ENCODE peak calls at places on chromosome 12, in six cellular contexts. One of them, this sample, is unnamed.

GRCh38 chr12:93461503-93461902 is 5.8 kb upstream of the MRPL42 start:
- DNase-seq in DND-41: no peak
- DNase-seq in adipocyte: no peak
- DNase-seq in mesendoderm: no peak
- DNase-seq in K562: no peak
- DNase-seq in H9: no peak
- DNase-seq in this sample: no peak

GRCh38 chr12:55725556-55725955 is 3.3 kb downstream of the CD63 start:
- DNase-seq in DND-41: no peak
- DNase-seq in adipocyte: no peak
- DNase-seq in mesendoderm: no peak
- DNase-seq in K562: no peak
- DNase-seq in H9: no peak
- DNase-seq in this sample: no peak

GRCh38 chr12:34288963-34289345 is 266.7 kb downstream of the ALG10 start:
- DNase-seq in DND-41: no peak
- DNase-seq in adipocyte: no peak
- DNase-seq in mesendoderm: no peak
- DNase-seq in K562: no peak
- DNase-seq in H9: peak; percentile 7
- DNase-seq in this sample: no peak

GRCh38 chr12:94020335-94020734 is 128.0 kb upstream of the PLXNC1 start:
- DNase-seq in DND-41: no peak
- DNase-seq in adipocyte: peak; percentile 35
- DNase-seq in mesendoderm: no peak
- DNase-seq in K562: no peak
- DNase-seq in H9: no peak
- DNase-seq in this sample: no peak

GRCh38 chr12:106669216-106669615 is 86.4 kb downstream of the RFX4 start:
- DNase-seq in DND-41: no peak
- DNase-seq in adipocyte: no peak
- DNase-seq in mesendoderm: no peak
- DNase-seq in K562: no peak
- DNase-seq in H9: no peak
- DNase-seq in this sample: no peak

GRCh38 chr12:104306943-104307654 is 3.6 kb downstream of the EID3 start:
- DNase-seq in DND-41: no peak
- DNase-seq in adipocyte: no peak
- DNase-seq in mesendoderm: no peak
- DNase-seq in K562: no peak
- DNase-seq in H9: no peak
- DNase-seq in this sample: no peak

GRCh38 chr12:124294686-124295315 is at the start of gene RFLNA:
- DNase-seq in DND-41: no peak
- DNase-seq in adipocyte: peak; percentile 51
- DNase-seq in mesendoderm: peak; percentile 39
- DNase-seq in K562: no peak
- DNase-seq in H9: peak; percentile 67
- DNase-seq in this sample: no peak

GRCh38 chr12:64173456-64173855 is 48.6 kb downstream of the KICS2 start:
- DNase-seq in DND-41: no peak
- DNase-seq in adipocyte: no peak
- DNase-seq in mesendoderm: no peak
- DNase-seq in K562: no peak
- DNase-seq in H9: no peak
- DNase-seq in this sample: no peak

GRCh38 chr12:105948331-105948730 is 190.4 kb downstream of the NUAK1 start:
- DNase-seq in DND-41: no peak
- DNase-seq in adipocyte: peak; percentile 48
- DNase-seq in mesendoderm: no peak
- DNase-seq in K562: no peak
- DNase-seq in H9: no peak
- DNase-seq in this sample: no peak

GRCh38 chr12:53994268-53994690 is 5.7 kb upstream of the HOXC9 start:
- DNase-seq in DND-41: no peak
- DNase-seq in adipocyte: no peak
- DNase-seq in mesendoderm: no peak
- DNase-seq in K562: peak; percentile 52
- DNase-seq in H9: no peak
- DNase-seq in this sample: no peak
- H3K9ac ChIP-seq in DND-41: no peak overlapping the region
- H3K9ac ChIP-seq in adipocyte: peak overlapping the region; percentile 96
- H3K9ac ChIP-seq in mesendoderm: no peak overlapping the region
- H3K9ac ChIP-seq in K562: peak overlapping the region; percentile 96
- H3K9ac ChIP-seq in H9: no peak overlapping the region
- H3K9ac ChIP-seq in this sample: no peak overlapping the region

DNA sequence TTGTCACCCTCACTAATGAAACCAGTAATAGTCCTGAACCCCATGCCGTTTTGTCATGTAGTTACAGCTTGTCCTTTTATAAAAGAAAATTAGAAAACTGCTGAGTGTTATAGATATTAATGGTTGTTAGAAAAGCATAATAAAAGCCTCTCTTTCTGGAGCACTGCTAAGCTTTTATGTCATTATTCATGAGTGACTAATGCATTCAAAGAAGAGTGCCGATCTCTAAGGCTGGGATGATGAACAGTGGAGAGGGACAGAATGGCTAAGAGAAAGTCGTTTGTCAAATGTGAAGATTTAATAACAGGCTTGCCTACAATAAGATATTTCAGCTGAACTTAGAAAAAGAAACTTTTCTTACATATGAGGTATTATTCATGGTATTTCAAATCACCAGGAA is 121.6 kb downstream of the MGAT4C start:
- DNase-seq in DND-41: no peak
- DNase-seq in adipocyte: peak; percentile 28
- DNase-seq in mesendoderm: peak; percentile 23
- DNase-seq in K562: no peak
- DNase-seq in H9: no peak
- DNase-seq in this sample: no peak
- H3K9ac ChIP-seq in DND-41: no peak overlapping the region
- H3K9ac ChIP-seq in adipocyte: no peak overlapping the region
- H3K9ac ChIP-seq in mesendoderm: no peak overlapping the region
- H3K9ac ChIP-seq in K562: no peak overlapping the region
- H3K9ac ChIP-seq in H9: no peak overlapping the region
- H3K9ac ChIP-seq in this sample: no peak overlapping the region

GRCh38 chr12:114638790-114639435 is 45.1 kb downstream of the TBX3 start:
- DNase-seq in DND-41: no peak
- DNase-seq in adipocyte: no peak
- DNase-seq in mesendoderm: peak; percentile 94
- DNase-seq in K562: no peak
- DNase-seq in H9: peak; percentile 85
- DNase-seq in this sample: no peak
- H3K9ac ChIP-seq in DND-41: no peak overlapping the region
- H3K9ac ChIP-seq in adipocyte: no peak overlapping the region
- H3K9ac ChIP-seq in mesendoderm: no peak overlapping the region
- H3K9ac ChIP-seq in K562: no peak overlapping the region
- H3K9ac ChIP-seq in H9: no peak overlapping the region
- H3K9ac ChIP-seq in this sample: no peak overlapping the region

GRCh38 chr12:38907171-38907923 is 2.0 kb upstream of the CPNE8 start:
- DNase-seq in DND-41: no peak
- DNase-seq in adipocyte: no peak
- DNase-seq in mesendoderm: no peak
- DNase-seq in K562: no peak
- DNase-seq in H9: no peak
- DNase-seq in this sample: no peak
- H3K9ac ChIP-seq in DND-41: no peak overlapping the region
- H3K9ac ChIP-seq in adipocyte: peak overlapping the region; percentile 89
- H3K9ac ChIP-seq in mesendoderm: peak overlapping the region; percentile 70
- H3K9ac ChIP-seq in K562: no peak overlapping the region
- H3K9ac ChIP-seq in H9: no peak overlapping the region
- H3K9ac ChIP-seq in this sample: no peak overlapping the region

DNA sequence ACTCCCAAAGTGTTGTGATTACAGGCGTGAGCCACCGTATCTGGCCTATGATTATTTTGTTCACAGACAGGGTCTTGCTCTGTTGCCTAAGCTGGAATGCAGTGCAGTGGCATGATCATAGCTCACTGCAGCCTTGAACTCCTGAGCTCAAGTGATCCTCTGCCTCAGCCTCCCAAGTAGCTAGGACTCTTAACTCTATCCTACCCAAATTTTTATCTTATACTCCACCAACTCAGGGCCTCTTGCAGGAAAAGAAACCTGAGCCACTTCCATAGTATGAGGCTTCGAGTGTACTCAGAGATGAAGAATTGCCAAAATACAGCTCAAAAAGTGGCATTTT is 828 bp downstream of the MMAB start:
- DNase-seq in DND-41: no peak
- DNase-seq in adipocyte: peak; percentile 6
- DNase-seq in mesendoderm: no peak
- DNase-seq in K562: no peak
- DNase-seq in H9: no peak
- DNase-seq in this sample: no peak
- H3K9ac ChIP-seq in DND-41: peak overlapping the region; percentile 89
- H3K9ac ChIP-seq in adipocyte: peak overlapping the region; percentile 90
- H3K9ac ChIP-seq in mesendoderm: peak overlapping the region; percentile 68
- H3K9ac ChIP-seq in K562: peak overlapping the region; percentile 61
- H3K9ac ChIP-seq in H9: no peak overlapping the region
- H3K9ac ChIP-seq in this sample: peak overlapping the region; percentile 77

DNA sequence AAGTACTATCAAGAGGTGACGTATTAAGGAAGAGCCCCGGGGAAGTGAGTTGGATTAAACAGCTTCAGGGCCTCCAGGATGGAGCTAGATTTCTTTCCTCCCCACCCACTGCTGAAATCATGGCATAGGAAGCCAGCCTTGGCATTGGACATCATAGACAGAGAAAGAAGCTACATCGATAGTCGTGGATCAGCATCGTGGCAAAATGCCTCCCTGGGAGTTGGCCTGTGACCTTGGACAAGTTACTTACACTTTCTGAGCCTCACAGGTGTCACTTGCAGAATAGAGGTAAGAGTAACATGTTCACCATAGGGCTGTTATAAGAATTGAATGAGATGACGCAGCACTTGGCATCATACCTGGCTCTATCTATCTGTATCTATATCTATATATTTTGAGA is 5.9 kb downstream of the ANKRD33 start:
- DNase-seq in DND-41: no peak
- DNase-seq in adipocyte: no peak
- DNase-seq in mesendoderm: no peak
- DNase-seq in K562: no peak
- DNase-seq in H9: no peak
- DNase-seq in this sample: no peak
- H3K9ac ChIP-seq in DND-41: no peak overlapping the region
- H3K9ac ChIP-seq in adipocyte: no peak overlapping the region
- H3K9ac ChIP-seq in mesendoderm: no peak overlapping the region
- H3K9ac ChIP-seq in K562: no peak overlapping the region
- H3K9ac ChIP-seq in H9: no peak overlapping the region
- H3K9ac ChIP-seq in this sample: no peak overlapping the region

GRCh38 chr12:4959381-4959780 is 49.7 kb downstream of the KCNA1 start:
- DNase-seq in DND-41: no peak
- DNase-seq in adipocyte: no peak
- DNase-seq in mesendoderm: no peak
- DNase-seq in K562: no peak
- DNase-seq in H9: no peak
- DNase-seq in this sample: no peak
- H3K9ac ChIP-seq in DND-41: no peak overlapping the region
- H3K9ac ChIP-seq in adipocyte: no peak overlapping the region
- H3K9ac ChIP-seq in mesendoderm: no peak overlapping the region
- H3K9ac ChIP-seq in K562: no peak overlapping the region
- H3K9ac ChIP-seq in H9: no peak overlapping the region
- H3K9ac ChIP-seq in this sample: no peak overlapping the region

GRCh38 chr12:96046543-96047137 is 11.3 kb upstream of the LTA4H start:
- DNase-seq in DND-41: no peak
- DNase-seq in adipocyte: no peak
- DNase-seq in mesendoderm: no peak
- DNase-seq in K562: no peak
- DNase-seq in H9: no peak
- DNase-seq in this sample: no peak
- H3K9ac ChIP-seq in DND-41: no peak overlapping the region
- H3K9ac ChIP-seq in adipocyte: no peak overlapping the region
- H3K9ac ChIP-seq in mesendoderm: no peak overlapping the region
- H3K9ac ChIP-seq in K562: no peak overlapping the region
- H3K9ac ChIP-seq in H9: no peak overlapping the region
- H3K9ac ChIP-seq in this sample: no peak overlapping the region

This sample was measured in Karpas-422.